ENCODE peak calls at places on chromosome 21, in five cellular contexts. S is small intestine; J is naive thymus-derived CD8-positive, alpha-beta T cell; U is mesendoderm; B is CD4-positive, alpha-beta T cell. Y is an unnamed sample.

GRCh38 chr21:42563261-42564045 is 49.8 kb downstream of the SLC37A1 start:
- DNase-seq in U (no peak), B (no peak), S (no peak), J (no peak), Y (peak)

GRCh38 chr21:33455858-33456446 is 23.8 kb downstream of the TMEM50B start:
- DNase-seq in J (no peak), S (peak), U (no peak), B (no peak), Y (no peak)

GRCh38 chr21:44255519-44255981 is 6.1 kb downstream of the DNMT3L start:
- DNase-seq in S (no peak), J (no peak), U (peak), B (no peak), Y (no peak)

GRCh38 chr21:43574741-43575465 is 84.4 kb downstream of the HSF2BP start:
- DNase-seq in U (no peak), J (no peak), S (no peak), B (no peak), Y (no peak)

GRCh38 chr21:35395728-35396127 is 346.6 kb upstream of the RUNX1 start:
- DNase-seq in B (no peak), U (no peak), S (no peak), J (no peak), Y (no peak)

GRCh38 chr21:38311091-38311490 is 54.3 kb downstream of the KCNJ15 start:
- DNase-seq in U (no peak), S (no peak), B (no peak), J (no peak), Y (no peak)

GRCh38 chr21:22120616-22121266 is 1122.5 kb downstream of the NCAM2 start:
- DNase-seq in J (no peak), U (peak), S (no peak), B (no peak), Y (no peak)

GRCh38 chr21:44049182-44049581 is 37.1 kb downstream of the TRAPPC10 start:
- DNase-seq in J (no peak), U (no peak), S (no peak), B (no peak), Y (no peak)

GRCh38 chr21:29343517-29343916 is 44.8 kb downstream of the BACH1 start:
- DNase-seq in B (no peak), S (no peak), U (no peak), J (no peak), Y (no peak)

GRCh38 chr21:32520885-32521735 is 64.2 kb downstream of the TCP10L start:
- DNase-seq in J (no peak), B (no peak), S (no peak), U (no peak), Y (no peak)

GRCh38 chr21:31686272-31686913 is 26.9 kb downstream of the SOD1 start:
- DNase-seq in U (no peak), B (no peak), J (no peak), S (no peak), Y (no peak)

GRCh38 chr21:26850116-26850643 is 5.0 kb upstream of the ADAMTS1 start:
- DNase-seq in J (no peak), B (no peak), U (peak), S (peak), Y (no peak)

GRCh38 chr21:33105088-33105487 is 35.1 kb downstream of the OLIG1 start:
- DNase-seq in S (no peak), J (no peak), B (no peak), U (no peak), Y (no peak)

GRCh38 chr21:38340131-38340530 is 83.3 kb downstream of the KCNJ15 start:
- DNase-seq in B (no peak), U (no peak), S (no peak), J (no peak), Y (no peak)

GRCh38 chr21:38773108-38774061 is 32.3 kb upstream of the ETS2 start:
- DNase-seq in B (no peak), J (no peak), U (no peak), S (no peak), Y (no peak)

GRCh38 chr21:38925923-38926322 is 120.2 kb downstream of the ETS2 start:
- DNase-seq in U (no peak), J (no peak), S (peak), B (no peak), Y (no peak)

GRCh38 chr21:41932576-41933258 is 21.1 kb downstream of the C2CD2 start:
- DNase-seq in S (no peak), B (no peak), J (no peak), U (peak), Y (no peak)

GRCh38 chr21:18244721-18245486 is at the start of gene CHODL:
- DNase-seq in S (no peak), B (no peak), U (peak), J (no peak), Y (no peak)

GRCh38 chr21:23541571-23541970 is 2065.7 kb downstream of the MRPL39 start:
- DNase-seq in U (peak), J (no peak), B (no peak), S (no peak), Y (no peak)

GRCh38 chr21:15801352-15801863 is 71.6 kb downstream of the USP25 start:
- DNase-seq in U (no peak), S (no peak), B (no peak), J (no peak), Y (no peak)

GRCh38 chr21:41767606-41768370 is 936 bp upstream of the RIPK4 start:
- DNase-seq in B (no peak), S (peak), J (peak), U (no peak), Y (no peak)

GRCh38 chr21:44891631-44892031 is 18.1 kb upstream of the PTTG1IP start:
- DNase-seq in B (no peak), S (no peak), U (no peak), J (no peak), Y (no peak)

GRCh38 chr21:16908087-16908486 is 604.8 kb upstream of the CXADR start:
- DNase-seq in S (no peak), U (no peak), J (no peak), B (no peak), Y (no peak)

GRCh38 chr21:26513212-26513611 is 59.9 kb downstream of the CYYR1 start:
- DNase-seq in S (no peak), J (no peak), U (no peak), B (no peak), Y (no peak)

GRCh38 chr21:46000731-46001641 is 19.4 kb downstream of the COL6A1 start:
- DNase-seq in U (no peak), S (no peak), B (no peak), J (no peak), Y (peak)

GRCh38 chr21:45289655-45290515 is 2.2 kb upstream of the POFUT2 start:
- DNase-seq in J (no peak), B (no peak), S (no peak), U (peak), Y (peak)

GRCh38 chr21:29245104-29245643 is 53.5 kb upstream of the BACH1 start:
- DNase-seq in U (no peak), J (no peak), S (no peak), B (no peak), Y (no peak)

GRCh38 chr21:34722684-34723300 is 54.0 kb downstream of the CLIC6 start:
- DNase-seq in B (peak), U (peak), J (peak), S (no peak), Y (peak)

GRCh38 chr21:45954271-45954670 is 27.3 kb upstream of the COL6A1 start:
- DNase-seq in U (peak), S (no peak), B (no peak), J (no peak), Y (no peak)

GRCh38 chr21:33668180-33668579 is 25.9 kb downstream of the ITSN1 start:
- DNase-seq in S (no peak), J (no peak), U (no peak), B (no peak), Y (no peak)

GRCh38 chr21:31124005-31124404 is 85.7 kb upstream of the KRTAP19-8 start:
- DNase-seq in B (no peak), J (no peak), S (no peak), U (peak), Y (no peak)

GRCh38 chr21:31514598-31514997 is 144.9 kb upstream of the SOD1 start:
- DNase-seq in U (peak), B (no peak), J (no peak), S (peak), Y (no peak)

GRCh38 chr21:25983745-25984144 is 186.8 kb downstream of the APP start:
- DNase-seq in B (no peak), J (no peak), S (no peak), U (peak), Y (no peak)

GRCh38 chr21:37095821-37096220 is 22.8 kb downstream of the TTC3 start:
- DNase-seq in J (no peak), U (no peak), S (no peak), B (no peak), Y (no peak)

GRCh38 chr21:45962531-45963224 is 18.9 kb upstream of the COL6A1 start:
- DNase-seq in S (no peak), J (no peak), B (no peak), U (no peak), Y (no peak)

GRCh38 chr21:38126677-38127271 is 130.0 kb upstream of the KCNJ15 start:
- DNase-seq in B (peak), U (peak), J (peak), S (peak), Y (peak)

GRCh38 chr21:27837933-27838332 is 871.0 kb upstream of the ADAMTS5 start:
- DNase-seq in S (no peak), B (no peak), J (no peak), U (no peak), Y (no peak)

GRCh38 chr21:37225440-37225839 is 41.7 kb downstream of the VPS26C start:
- DNase-seq in B (peak), U (no peak), S (peak), J (peak), Y (peak)

Y was measured in activated T-cell treated with anti-CD3 and anti-CD28 coated beads, Interleukin-2, amount 50 U/mL, for 1 hour.